ENCODE peak calls at places on chromosomes 11 and 22, in six cellular contexts. F, J, N, Y, I and K are unnamed samples.

GRCh38 chr11:64234840-64235379 is 526 bp downstream of the VEGFB start:
- DNase-seq in F (no peak), J (no peak), N (no peak), Y (peak), I (no peak), K (no peak)

GRCh38 chr11:94175545-94175944 is 46.9 kb downstream of the PANX1 start:
- DNase-seq in F (no peak), J (peak), N (no peak), Y (no peak), I (no peak), K (no peak)

GRCh38 chr22:19540394-19540793 is 16.2 kb upstream of the CLDN5 start:
- DNase-seq in F (no peak), J (no peak), N (no peak), Y (no peak), I (no peak), K (no peak)

GRCh38 chr22:27800250-27801131 is 1.1 kb downstream of the MN1 start:
- DNase-seq in F (peak), J (no peak), N (no peak), Y (no peak), I (no peak), K (no peak)

GRCh38 chr11:44955019-44955738 is 4.5 kb upstream of the TP53I11 start:
- DNase-seq in F (no peak), J (peak), N (no peak), Y (peak), I (peak), K (no peak)

GRCh38 chr11:67699521-67699920 is 25.1 kb upstream of the ALDH3B2 start:
- DNase-seq in F (no peak), J (no peak), N (no peak), Y (no peak), I (peak), K (no peak)

GRCh38 chr22:28172948-28173360 is 253.9 kb upstream of the PITPNB start:
- DNase-seq in F (no peak), J (peak), N (no peak), Y (no peak), I (no peak), K (no peak)

GRCh38 chr11:100776212-100776896 is 89.3 kb downstream of the ARHGAP42 start:
- DNase-seq in F (no peak), J (no peak), N (no peak), Y (no peak), I (peak), K (no peak)

GRCh38 chr11:59728913-59729312 is 15.3 kb upstream of the OR10V1 start:
- DNase-seq in F (no peak), J (no peak), N (no peak), Y (no peak), I (no peak), K (no peak)

GRCh38 chr11:57776101-57776511 is 14.5 kb downstream of the CTNND1 start:
- DNase-seq in F (no peak), J (no peak), N (no peak), Y (no peak), I (no peak), K (no peak)

GRCh38 chr22:43849731-43850130 is 12.6 kb downstream of the SULT4A1 start:
- DNase-seq in F (no peak), J (no peak), N (no peak), Y (no peak), I (no peak), K (no peak)

GRCh38 chr22:32328306-32329201 is 29.1 kb upstream of the RFPL3 start:
- DNase-seq in F (no peak), J (no peak), N (no peak), Y (no peak), I (no peak), K (no peak)

GRCh38 chr22:37824674-37825641 is 1.8 kb downstream of the GALR3 start:
- DNase-seq in F (no peak), J (no peak), N (no peak), Y (no peak), I (no peak), K (no peak)

GRCh38 chr11:7575841-7576451 is 62.1 kb downstream of the PPFIBP2 start:
- DNase-seq in F (no peak), J (no peak), N (no peak), Y (no peak), I (peak), K (no peak)

GRCh38 chr11:94169930-94170329 is 41.3 kb downstream of the PANX1 start:
- DNase-seq in F (no peak), J (no peak), N (no peak), Y (no peak), I (no peak), K (no peak)

GRCh38 chr11:69385832-69386415 is 92.0 kb downstream of the MYEOV start:
- DNase-seq in F (no peak), J (no peak), N (no peak), Y (no peak), I (no peak), K (no peak)

GRCh38 chr22:39132871-39133524 is 19.5 kb downstream of the CBX7 start:
- DNase-seq in F (no peak), J (no peak), N (no peak), Y (no peak), I (no peak), K (no peak)

GRCh38 chr22:29821790-29822130 is 16.3 kb downstream of the ASCC2 start:
- DNase-seq in F (no peak), J (no peak), N (no peak), Y (no peak), I (no peak), K (no peak)

GRCh38 chr11:125995313-125995712 is 49.5 kb downstream of the VSIG10L2 start:
- DNase-seq in F (no peak), J (no peak), N (no peak), Y (no peak), I (no peak), K (no peak)

GRCh38 chr11:118914178-118914918 is 11.4 kb downstream of the BCL9L start:
- DNase-seq in F (no peak), J (no peak), N (peak), Y (peak), I (peak), K (peak)

GRCh38 chr22:32699686-32700085 is 101.8 kb upstream of the TIMP3 start:
- DNase-seq in F (no peak), J (no peak), N (no peak), Y (no peak), I (no peak), K (no peak)